ENCODE peak calls at places on chromosomes 11 and 22, in six cellular contexts. I is M059J, Z is SJSA1, V is fibroblast of pulmonary artery, T is NCI-H1105, G is non-pigmented ciliary epithelial cell. X is an unnamed sample.

GRCh38 chr11:114262681-114263509 is 33.3 kb upstream of the NNMT start:
- DNase-seq in G (no peak), Z (no peak), I (peak), T (peak), V (peak), X (peak)

GRCh38 chr22:22362939-22363338 is 118.4 kb downstream of the VPREB1 start:
- DNase-seq in I (no peak), G (no peak), V (no peak), Z (no peak), T (no peak), X (no peak)

GRCh38 chr22:17264321-17265052 is 45.3 kb upstream of the ADA2 start:
- DNase-seq in T (no peak), Z (no peak), I (peak), V (peak), G (no peak), X (no peak)

GRCh38 chr11:76721755-76722677 is 51.5 kb upstream of the LRRC32 start:
- DNase-seq in Z (peak), I (peak), T (peak), V (peak), G (peak), X (peak)

GRCh38 chr11:79342236-79342635 is 98.6 kb downstream of the TENM4 start:
- DNase-seq in Z (no peak), G (no peak), V (no peak), T (no peak), I (no peak), X (no peak)

GRCh38 chr11:21229224-21229623 is 559.8 kb downstream of the NELL1 start:
- DNase-seq in V (no peak), T (no peak), Z (no peak), G (no peak), I (no peak), X (no peak)

GRCh38 chr11:62791501-62792192 is at the start of gene TMEM223:
- DNase-seq in Z (peak), T (peak), V (peak), I (peak), G (no peak), X (peak)

GRCh38 chr11:12694182-12694531 is 19.9 kb downstream of the TEAD1 start:
- DNase-seq in T (peak), I (no peak), G (no peak), Z (no peak), V (no peak), X (peak)

GRCh38 chr11:33634291-33634834 is 66.3 kb downstream of the C11orf91 start:
- DNase-seq in G (no peak), Z (peak), T (no peak), V (peak), I (peak), X (no peak)

GRCh38 chr22:34814260-34814659 is 251.7 kb upstream of the ISX start:
- DNase-seq in G (no peak), T (no peak), Z (no peak), V (no peak), I (peak), X (no peak)

GRCh38 chr11:17386331-17387084 is 2.0 kb downstream of the KCNJ11 start:
- DNase-seq in T (no peak), V (peak), Z (peak), I (peak), G (no peak), X (peak)

GRCh38 chr22:41768420-41768819 is 32.1 kb upstream of the CCDC134 start:
- DNase-seq in Z (no peak), V (peak), T (no peak), G (peak), I (peak), X (no peak)

GRCh38 chr22:49938565-49939136 is 20.2 kb downstream of the CRELD2 start:
- DNase-seq in T (no peak), I (no peak), G (no peak), V (no peak), Z (no peak), X (no peak)

GRCh38 chr11:125433454-125434121 is 62.5 kb downstream of the FEZ1 start:
- DNase-seq in I (peak), G (peak), V (peak), T (peak), Z (no peak), X (peak)

GRCh38 chr22:40070701-40071100 is 75.9 kb downstream of the FAM83F start:
- DNase-seq in I (peak), T (no peak), V (no peak), G (no peak), Z (no peak), X (no peak)

GRCh38 chr11:122235615-122236014 is 119.6 kb upstream of the BLID start:
- DNase-seq in T (no peak), Z (peak), G (peak), V (peak), I (peak), X (no peak)

X was measured in NCI-H774.